ENCODE peak calls at places on chromosomes 13 and 19, in six cellular contexts. C, E, I, P, A and J are unnamed samples.
A peak's percentile ranks its signal among the peaks of the same experiment; 100 is the strongest.

GRCh38 chr19:42120276-42121010 is 11.8 kb downstream of the POU2F2 start:
- DNase-seq in C (no peak), E (no peak), I (no peak), P (no peak), A (no peak), J (no peak)

GRCh38 chr13:32040052-32040642 is 8.6 kb downstream of the FRY start:
- DNase-seq in C (no peak), E (no peak), I (no peak), P (no peak), A (no peak), J (no peak)

GRCh38 chr13:107099661-107100060 is 531.7 kb upstream of the ARGLU1 start:
- DNase-seq in C (peak; percentile 82), E (no peak), I (no peak), P (no peak), A (no peak), J (no peak)

GRCh38 chr19:13060233-13060963 is 42.3 kb downstream of the LYL1 start:
- DNase-seq in C (peak; percentile 74), E (no peak), I (peak; percentile 63), P (peak; percentile 75), A (no peak), J (no peak)

GRCh38 chr13:74987124-74987690 is 494.8 kb downstream of the TBC1D4 start:
- DNase-seq in C (no peak), E (no peak), I (no peak), P (no peak), A (no peak), J (no peak)

GRCh38 chr13:30872685-30873443 is 33.2 kb upstream of the MEDAG start:
- DNase-seq in C (peak; percentile 95), E (peak; percentile 81), I (peak; percentile 66), P (peak; percentile 55), A (peak; percentile 88), J (no peak)

GRCh38 chr19:54478677-54479266 is 5.7 kb upstream of the CDC42EP5 start:
- DNase-seq in C (peak; percentile 63), E (peak; percentile 75), I (peak; percentile 93), P (peak; percentile 57), A (peak; percentile 93), J (peak; percentile 70)

GRCh38 chr19:51398096-51398704 is 7.8 kb upstream of the C19orf84 start:
- DNase-seq in C (peak; percentile 65), E (peak; percentile 29), I (peak; percentile 48), P (peak; percentile 55), A (peak; percentile 70), J (peak; percentile 69)

GRCh38 chr13:43848250-43848649 is 31.3 kb downstream of the CCDC122 start:
- DNase-seq in C (peak; percentile 78), E (no peak), I (no peak), P (no peak), A (no peak), J (no peak)
- H2AFZ ChIP-seq in C (no peak overlapping the region), E (no peak overlapping the region), I (no peak overlapping the region), P (no peak overlapping the region), A (no peak overlapping the region), J (no peak overlapping the region)

DNA sequence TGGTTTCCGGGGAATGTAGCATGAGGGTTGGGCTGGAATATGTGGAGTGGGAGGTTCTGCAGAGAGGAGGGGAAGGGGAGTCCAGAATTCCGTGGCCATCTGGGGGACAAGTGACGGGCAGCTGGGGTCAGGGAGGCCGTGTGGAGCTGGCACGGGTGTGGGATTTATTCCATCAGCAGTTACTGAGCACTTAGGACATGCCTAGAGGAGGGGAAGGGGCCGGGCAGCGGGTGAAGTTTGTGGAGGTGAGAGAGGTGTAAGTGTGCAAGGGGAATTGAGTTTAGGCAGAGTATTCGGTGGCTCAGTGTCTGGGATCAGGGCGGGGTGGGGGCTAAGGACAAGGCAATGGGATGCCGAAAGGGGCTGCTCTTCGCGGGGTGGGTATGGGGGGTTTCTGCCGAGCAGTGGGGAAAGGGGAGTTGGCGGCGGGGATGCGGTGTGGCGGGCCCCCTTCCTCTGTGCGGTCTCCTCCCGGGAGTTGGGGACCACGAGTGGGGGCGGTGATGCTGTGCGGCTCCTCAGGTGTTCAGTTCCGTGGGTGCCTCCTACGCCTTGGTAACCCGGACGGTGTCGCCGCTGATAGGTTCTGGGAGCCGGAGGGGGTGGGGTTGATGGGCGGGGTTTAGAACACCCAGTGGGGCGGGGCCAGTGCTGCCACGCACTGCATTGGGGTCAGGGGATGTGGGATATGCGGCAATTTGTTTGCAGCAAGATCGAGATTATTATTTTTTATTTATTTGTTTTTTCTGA is 5.4 kb downstream of the CCDC61 start:
- DNase-seq in C (peak; percentile 22), E (peak; percentile 73), I (peak; percentile 79), P (peak; percentile 95), A (peak; percentile 85), J (peak; percentile 81)
- H3K4me2 ChIP-seq in C (peak overlapping the region; percentile 32), E (peak overlapping the region; percentile 77), I (peak overlapping the region; percentile 96), P (peak overlapping the region; percentile 73), A (peak overlapping the region; percentile 97), J (peak overlapping the region; percentile 79)

GRCh38 chr13:35784286-35784951 is 307.9 kb upstream of the MAB21L1 start:
- DNase-seq in C (no peak), E (no peak), I (no peak), P (no peak), A (no peak), J (no peak)

GRCh38 chr13:35780613-35781012 is 304.1 kb upstream of the MAB21L1 start:
- DNase-seq in C (no peak), E (no peak), I (no peak), P (no peak), A (no peak), J (no peak)

GRCh38 chr13:35781044-35781443 is 304.6 kb upstream of the MAB21L1 start:
- DNase-seq in C (no peak), E (no peak), I (no peak), P (no peak), A (no peak), J (no peak)

GRCh38 chr13:35781661-35782060 is 305.2 kb upstream of the MAB21L1 start:
- DNase-seq in C (no peak), E (no peak), I (no peak), P (no peak), A (no peak), J (no peak)

GRCh38 chr13:35782793-35783192 is 306.3 kb upstream of the MAB21L1 start:
- DNase-seq in C (no peak), E (no peak), I (no peak), P (no peak), A (no peak), J (no peak)
- TF ChIP-seq EZH2phosphoT487 in C (no peak), E (no peak), I (no peak), P (no peak), A (no peak), J (no peak)

DNA sequence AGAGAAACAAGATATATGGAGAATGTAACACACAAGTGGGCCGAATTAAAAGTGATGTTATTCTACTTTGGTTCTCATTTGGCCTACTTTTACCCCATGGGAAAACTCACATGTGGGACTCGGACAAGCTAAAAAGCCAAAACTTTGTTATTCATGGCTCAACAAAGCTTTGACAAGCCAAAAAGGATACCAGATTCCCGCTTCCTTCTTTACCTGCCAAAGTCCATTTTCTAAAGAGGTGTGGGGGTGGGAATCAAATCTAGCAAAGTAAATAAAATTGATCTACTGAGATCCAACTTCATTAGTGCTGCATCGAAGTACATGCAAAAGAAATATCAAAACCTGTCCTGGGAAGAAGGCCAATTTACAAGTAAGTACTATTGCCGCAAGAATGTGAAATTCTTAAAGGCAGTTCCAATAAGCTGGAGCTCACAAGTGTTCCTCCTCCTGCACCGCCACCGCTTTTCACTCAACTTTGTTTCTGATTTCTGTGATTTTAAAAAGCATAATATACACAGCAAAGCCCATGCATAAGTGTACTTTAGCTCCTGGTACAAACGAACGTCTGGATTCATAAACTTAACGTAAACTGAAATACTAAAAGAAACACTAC is 1.1 kb downstream of the LNX2 start:
- DNase-seq in C (peak; percentile 72), E (no peak), I (no peak), P (no peak), A (no peak), J (no peak)
- H2AFZ ChIP-seq in C (peak overlapping the region; percentile 97), E (peak overlapping the region; percentile 73), I (peak overlapping the region; percentile 74), P (peak overlapping the region; percentile 50), A (no peak overlapping the region), J (peak overlapping the region; percentile 82)

GRCh38 chr13:33694546-33694945 is 123.4 kb upstream of the RFC3 start:
- DNase-seq in C (no peak), E (no peak), I (no peak), P (no peak), A (no peak), J (no peak)

GRCh38 chr13:33696530-33696929 is 121.4 kb upstream of the RFC3 start:
- DNase-seq in C (no peak), E (no peak), I (no peak), P (no peak), A (no peak), J (no peak)

GRCh38 chr13:33692531-33692930 is 125.4 kb upstream of the RFC3 start:
- DNase-seq in C (no peak), E (no peak), I (no peak), P (no peak), A (no peak), J (no peak)

GRCh38 chr13:33691980-33692379 is 126.0 kb upstream of the RFC3 start:
- DNase-seq in C (no peak), E (no peak), I (no peak), P (no peak), A (no peak), J (no peak)

DNA sequence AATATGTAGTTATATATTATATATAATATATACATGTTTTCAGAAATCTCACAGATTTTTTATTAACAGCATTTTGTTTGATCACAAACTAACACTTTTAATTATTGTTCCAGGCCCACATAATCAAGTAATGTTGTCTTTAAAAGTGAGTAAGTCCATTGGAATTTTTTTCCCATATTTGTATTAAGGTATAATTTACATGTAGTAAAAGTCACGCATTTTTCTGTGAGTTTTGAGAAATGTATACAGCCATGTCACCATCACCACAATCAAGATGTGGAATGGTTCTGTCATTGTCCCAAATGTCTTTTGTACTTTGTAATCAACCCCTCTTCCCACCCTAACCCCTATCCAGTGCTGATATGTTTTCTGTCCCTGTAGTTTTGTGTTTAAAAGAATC is 120.0 kb upstream of the RFC3 start:
- DNase-seq in C (no peak), E (no peak), I (no peak), P (no peak), A (no peak), J (no peak)
- H3K4me2 ChIP-seq in C (no peak overlapping the region), E (no peak overlapping the region), I (no peak overlapping the region), P (no peak overlapping the region), A (no peak overlapping the region), J (no peak overlapping the region)

DNA sequence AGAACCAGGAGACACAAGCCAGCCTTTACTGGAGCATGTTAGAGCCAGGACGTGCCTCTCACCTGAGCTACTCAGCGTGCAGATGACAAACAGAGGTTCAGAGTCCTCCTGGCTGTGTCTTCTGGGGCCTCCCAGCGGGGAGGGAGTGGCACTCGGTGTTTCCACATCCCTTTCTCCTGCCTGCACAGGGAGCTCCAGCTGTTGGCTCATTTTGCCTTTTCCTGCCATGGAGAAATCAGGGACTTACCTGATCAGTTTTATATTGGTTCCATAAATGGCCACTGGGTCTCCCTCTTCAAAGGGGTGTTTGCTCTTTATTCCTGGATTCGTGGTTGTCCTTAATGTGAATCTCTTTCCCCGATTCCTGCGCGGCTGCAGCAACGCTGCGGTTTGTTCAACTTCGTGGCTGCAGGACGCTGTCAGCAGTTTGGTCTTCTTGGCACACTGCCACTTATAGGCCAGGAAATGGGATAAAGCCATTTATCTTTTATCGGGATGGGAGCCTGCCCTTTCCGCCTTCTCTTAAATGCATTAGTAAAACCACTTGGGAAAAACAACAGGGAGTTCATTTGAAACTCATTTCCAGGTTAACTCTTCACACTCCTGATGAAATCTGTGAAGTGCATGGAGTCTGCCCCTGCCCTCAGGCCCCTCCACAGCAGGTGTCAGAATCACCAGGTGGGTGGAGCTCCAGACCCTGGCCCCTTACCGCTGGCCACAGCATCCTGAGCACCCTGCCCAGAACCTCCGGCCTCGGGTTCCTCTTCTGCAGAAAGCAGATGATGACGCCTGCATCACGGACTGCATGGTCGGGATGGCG is 39.8 kb upstream of the MCF2L start:
- DNase-seq in C (peak; percentile 35), E (peak; percentile 81), I (no peak), P (peak; percentile 80), A (no peak), J (no peak)
- TF ChIP-seq EZH2phosphoT487 in C (no peak), E (no peak), I (no peak), P (no peak), A (no peak), J (no peak)